ENCODE peak calls at places on chromosomes 5 and 9, in six cellular contexts. L, T, I, Y, V and R are unnamed samples.

GRCh38 chr9:94002316-94003140 is 47.4 kb upstream of the BARX1 start:
- DNase-seq in L (no peak), T (peak; percentile 70), I (no peak), Y (peak; percentile 26), V (peak; percentile 9), R (peak; percentile 22)

GRCh38 chr5:139670369-139671095 is 22.4 kb downstream of the CXXC5 start:
- DNase-seq in L (peak; percentile 29), T (no peak), I (no peak), Y (no peak), V (no peak), R (no peak)

GRCh38 chr9:30299126-30299780 is 2085.2 kb upstream of the ACO1 start:
- DNase-seq in L (peak; percentile 25), T (no peak), I (no peak), Y (no peak), V (no peak), R (no peak)

GRCh38 chr9:135241381-135242380 is 154.2 kb downstream of the OLFM1 start:
- DNase-seq in L (peak; percentile 15), T (peak; percentile 28), I (no peak), Y (no peak), V (no peak), R (no peak)

GRCh38 chr9:131033269-131034224 is 24.6 kb downstream of the LAMC3 start:
- DNase-seq in L (no peak), T (no peak), I (no peak), Y (no peak), V (no peak), R (no peak)

GRCh38 chr9:75201480-75202209 is 113.3 kb downstream of the OSTF1 start:
- DNase-seq in L (no peak), T (no peak), I (no peak), Y (no peak), V (no peak), R (no peak)

GRCh38 chr5:88118179-88118578 is 150.5 kb downstream of the TMEM161B start:
- DNase-seq in L (no peak), T (no peak), I (no peak), Y (no peak), V (no peak), R (no peak)

GRCh38 chr5:175657593-175658271 is at the start of gene HRH2:
- DNase-seq in L (peak; percentile 71), T (no peak), I (peak; percentile 49), Y (peak; percentile 77), V (no peak), R (no peak)

GRCh38 chr5:169202969-169203368 is 98.0 kb downstream of the SLIT3 start:
- DNase-seq in L (no peak), T (no peak), I (no peak), Y (no peak), V (no peak), R (no peak)

GRCh38 chr9:120442280-120442597 is 137.7 kb downstream of the CDK5RAP2 start:
- DNase-seq in L (no peak), T (no peak), I (no peak), Y (no peak), V (no peak), R (no peak)

GRCh38 chr9:92650839-92651621 is 18.9 kb downstream of the IPPK start:
- DNase-seq in L (peak; percentile 74), T (no peak), I (no peak), Y (no peak), V (peak; percentile 14), R (no peak)

GRCh38 chr5:140362875-140363630 is 3.1 kb downstream of the SLC4A9 start:
- DNase-seq in L (peak; percentile 74), T (peak; percentile 86), I (peak; percentile 86), Y (no peak), V (peak; percentile 35), R (peak; percentile 51)